ENCODE peak calls at places on chromosomes 16 and 17, in six cellular contexts. One of them, this sample, is unnamed.

GRCh38 chr17:46868689-46869187 is 17.4 kb downstream of the WNT9B start:
- DNase-seq in PC-9: no peak
- DNase-seq in GM23248: peak
- DNase-seq in A549: peak
- DNase-seq in AG04450: no peak
- DNase-seq in right cardiac atrium: no peak
- DNase-seq in this sample: no peak

GRCh38 chr16:72783716-72784320 is 264.1 kb downstream of the ZFHX3 start:
- DNase-seq in PC-9: no peak
- DNase-seq in GM23248: peak
- DNase-seq in A549: peak
- DNase-seq in AG04450: no peak
- DNase-seq in right cardiac atrium: no peak
- DNase-seq in this sample: no peak

GRCh38 chr17:10050597-10051101 is 145.6 kb upstream of the RCVRN start:
- DNase-seq in PC-9: no peak
- DNase-seq in GM23248: peak
- DNase-seq in A549: no peak
- DNase-seq in AG04450: peak
- DNase-seq in right cardiac atrium: no peak
- DNase-seq in this sample: no peak

GRCh38 chr17:16814439-16814838 is 124.4 kb downstream of the CCDC144A start:
- DNase-seq in PC-9: no peak
- DNase-seq in GM23248: no peak
- DNase-seq in A549: no peak
- DNase-seq in AG04450: no peak
- DNase-seq in right cardiac atrium: no peak
- DNase-seq in this sample: no peak

GRCh38 chr17:31564883-31565297 is 173.4 kb downstream of the RAB11FIP4 start:
- DNase-seq in PC-9: peak
- DNase-seq in GM23248: peak
- DNase-seq in A549: no peak
- DNase-seq in AG04450: no peak
- DNase-seq in right cardiac atrium: no peak
- DNase-seq in this sample: no peak

GRCh38 chr17:8873801-8874715 is 6.6 kb upstream of the PIK3R6 start:
- DNase-seq in PC-9: no peak
- DNase-seq in GM23248: no peak
- DNase-seq in A549: no peak
- DNase-seq in AG04450: no peak
- DNase-seq in right cardiac atrium: no peak
- DNase-seq in this sample: no peak

GRCh38 chr16:4624827-4625616 is 396 bp downstream of the MGRN1 start:
- DNase-seq in PC-9: peak
- DNase-seq in GM23248: peak
- DNase-seq in A549: no peak
- DNase-seq in AG04450: peak
- DNase-seq in right cardiac atrium: peak
- DNase-seq in this sample: no peak

GRCh38 chr17:66777689-66778225 is 57.2 kb upstream of the CACNG5 start:
- DNase-seq in PC-9: no peak
- DNase-seq in GM23248: peak
- DNase-seq in A549: no peak
- DNase-seq in AG04450: no peak
- DNase-seq in right cardiac atrium: no peak
- DNase-seq in this sample: no peak

GRCh38 chr16:51132484-51132883 is 18.6 kb downstream of the SALL1 start:
- DNase-seq in PC-9: no peak
- DNase-seq in GM23248: no peak
- DNase-seq in A549: no peak
- DNase-seq in AG04450: no peak
- DNase-seq in right cardiac atrium: no peak
- DNase-seq in this sample: no peak

GRCh38 chr17:50944054-50944901 is 78.1 kb upstream of the TOB1 start:
- DNase-seq in PC-9: peak
- DNase-seq in GM23248: peak
- DNase-seq in A549: peak
- DNase-seq in AG04450: no peak
- DNase-seq in right cardiac atrium: peak
- DNase-seq in this sample: no peak

GRCh38 chr17:50355336-50355700 is 9.4 kb downstream of the XYLT2 start:
- DNase-seq in PC-9: no peak
- DNase-seq in GM23248: no peak
- DNase-seq in A549: no peak
- DNase-seq in AG04450: no peak
- DNase-seq in right cardiac atrium: no peak
- DNase-seq in this sample: no peak

GRCh38 chr16:31354394-31355291 is at the start of gene ITGAX:
- DNase-seq in PC-9: peak
- DNase-seq in GM23248: peak
- DNase-seq in A549: peak
- DNase-seq in AG04450: no peak
- DNase-seq in right cardiac atrium: peak
- DNase-seq in this sample: peak

GRCh38 chr17:50372708-50373556 is at the start of the genes EME1 and MRPL27:
- DNase-seq in PC-9: peak
- DNase-seq in GM23248: peak
- DNase-seq in A549: peak
- DNase-seq in AG04450: peak
- DNase-seq in right cardiac atrium: peak
- DNase-seq in this sample: peak

GRCh38 chr17:48647964-48648245 is 21.7 kb upstream of the HOXB9 start:
- DNase-seq in PC-9: no peak
- DNase-seq in GM23248: no peak
- DNase-seq in A549: no peak
- DNase-seq in AG04450: no peak
- DNase-seq in right cardiac atrium: no peak
- DNase-seq in this sample: no peak

GRCh38 chr16:73046484-73047214 is 1.3 kb downstream of the ZFHX3 start:
- DNase-seq in PC-9: no peak
- DNase-seq in GM23248: no peak
- DNase-seq in A549: no peak
- DNase-seq in AG04450: no peak
- DNase-seq in right cardiac atrium: no peak
- DNase-seq in this sample: no peak

GRCh38 chr17:2786176-2786881 is 9.9 kb upstream of the RAP1GAP2 start:
- DNase-seq in PC-9: peak
- DNase-seq in GM23248: peak
- DNase-seq in A549: peak
- DNase-seq in AG04450: peak
- DNase-seq in right cardiac atrium: peak
- DNase-seq in this sample: peak

GRCh38 chr16:87607223-87607622 is 4.9 kb downstream of the JPH3 start:
- DNase-seq in PC-9: no peak
- DNase-seq in GM23248: no peak
- DNase-seq in A549: no peak
- DNase-seq in AG04450: no peak
- DNase-seq in right cardiac atrium: no peak
- DNase-seq in this sample: no peak

GRCh38 chr16:71526111-71526998 is at the start of gene CHST4:
- DNase-seq in PC-9: peak
- DNase-seq in GM23248: peak
- DNase-seq in A549: peak
- DNase-seq in AG04450: peak
- DNase-seq in right cardiac atrium: no peak
- DNase-seq in this sample: peak

GRCh38 chr16:56625943-56626654 is 518 bp downstream of the MT1E start:
- DNase-seq in PC-9: no peak
- DNase-seq in GM23248: peak
- DNase-seq in A549: no peak
- DNase-seq in AG04450: no peak
- DNase-seq in right cardiac atrium: peak
- DNase-seq in this sample: no peak

GRCh38 chr17:913207-913606 is 66.4 kb downstream of the NXN start:
- DNase-seq in PC-9: no peak
- DNase-seq in GM23248: peak
- DNase-seq in A549: no peak
- DNase-seq in AG04450: no peak
- DNase-seq in right cardiac atrium: no peak
- DNase-seq in this sample: no peak

GRCh38 chr16:81516478-81517149 is 72.0 kb downstream of the CMIP start:
- DNase-seq in PC-9: no peak
- DNase-seq in GM23248: no peak
- DNase-seq in A549: no peak
- DNase-seq in AG04450: no peak
- DNase-seq in right cardiac atrium: peak
- DNase-seq in this sample: no peak

GRCh38 chr16:48064971-48065370 is 90.8 kb downstream of the ABCC12 start:
- DNase-seq in PC-9: no peak
- DNase-seq in GM23248: peak
- DNase-seq in A549: no peak
- DNase-seq in AG04450: no peak
- DNase-seq in right cardiac atrium: no peak
- DNase-seq in this sample: no peak

GRCh38 chr17:8821446-8822105 is 22.4 kb upstream of the MFSD6L start:
- DNase-seq in PC-9: no peak
- DNase-seq in GM23248: no peak
- DNase-seq in A549: no peak
- DNase-seq in AG04450: no peak
- DNase-seq in right cardiac atrium: no peak
- DNase-seq in this sample: no peak

GRCh38 chr16:19119564-19119963 is 5.8 kb downstream of the ITPRIPL2 start:
- DNase-seq in PC-9: peak
- DNase-seq in GM23248: peak
- DNase-seq in A549: no peak
- DNase-seq in AG04450: peak
- DNase-seq in right cardiac atrium: no peak
- DNase-seq in this sample: no peak

GRCh38 chr17:20092292-20092867 is 83.2 kb downstream of the SPECC1 start:
- DNase-seq in PC-9: no peak
- DNase-seq in GM23248: no peak
- DNase-seq in A549: no peak
- DNase-seq in AG04450: no peak
- DNase-seq in right cardiac atrium: no peak
- DNase-seq in this sample: no peak
- H3K27ac ChIP-seq in PC-9: no peak
- H3K27ac ChIP-seq in GM23248: no peak
- H3K27ac ChIP-seq in A549: peak
- H3K27ac ChIP-seq in AG04450: no peak
- H3K27ac ChIP-seq in right cardiac atrium: peak
- H3K27ac ChIP-seq in this sample: no peak

DNA sequence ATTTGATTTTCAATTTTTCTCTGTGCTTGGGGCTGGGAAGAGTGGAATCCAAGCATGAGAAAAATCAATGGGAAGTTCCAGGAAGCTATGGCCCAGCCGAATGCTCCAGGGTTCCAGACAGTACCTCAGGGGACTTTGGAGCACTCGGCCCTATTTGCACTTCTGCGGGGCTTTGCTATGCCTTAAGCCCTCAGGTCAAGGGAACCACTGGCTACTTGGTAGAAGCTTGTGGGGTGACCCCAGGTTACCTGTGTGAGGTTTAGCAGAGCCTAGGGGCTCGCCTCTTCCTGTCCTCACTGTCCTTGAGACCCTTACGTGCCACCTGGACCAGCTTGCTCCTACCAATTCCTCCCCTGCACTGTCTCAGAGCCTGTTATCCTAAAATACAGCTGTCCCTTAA is 121.3 kb downstream of the MGAT5B start:
- DNase-seq in PC-9: no peak
- DNase-seq in GM23248: no peak
- DNase-seq in A549: no peak
- DNase-seq in AG04450: no peak
- DNase-seq in right cardiac atrium: no peak
- DNase-seq in this sample: no peak
- H3K27ac ChIP-seq in PC-9: no peak
- H3K27ac ChIP-seq in GM23248: no peak
- H3K27ac ChIP-seq in A549: peak
- H3K27ac ChIP-seq in AG04450: no peak
- H3K27ac ChIP-seq in right cardiac atrium: no peak
- H3K27ac ChIP-seq in this sample: no peak

GRCh38 chr17:72462814-72463213 is 342.0 kb downstream of the SOX9 start:
- DNase-seq in PC-9: peak
- DNase-seq in GM23248: no peak
- DNase-seq in A549: peak
- DNase-seq in AG04450: no peak
- DNase-seq in right cardiac atrium: no peak
- DNase-seq in this sample: peak

GRCh38 chr17:72460711-72461110 is 339.9 kb downstream of the SOX9 start:
- DNase-seq in PC-9: no peak
- DNase-seq in GM23248: no peak
- DNase-seq in A549: peak
- DNase-seq in AG04450: no peak
- DNase-seq in right cardiac atrium: no peak
- DNase-seq in this sample: no peak

GRCh38 chr17:72461757-72462156 is 340.9 kb downstream of the SOX9 start:
- DNase-seq in PC-9: no peak
- DNase-seq in GM23248: no peak
- DNase-seq in A549: peak
- DNase-seq in AG04450: no peak
- DNase-seq in right cardiac atrium: no peak
- DNase-seq in this sample: no peak

GRCh38 chr17:72463287-72464102 is 342.7 kb downstream of the SOX9 start:
- DNase-seq in PC-9: no peak
- DNase-seq in GM23248: no peak
- DNase-seq in A549: no peak
- DNase-seq in AG04450: no peak
- DNase-seq in right cardiac atrium: no peak
- DNase-seq in this sample: no peak

DNA sequence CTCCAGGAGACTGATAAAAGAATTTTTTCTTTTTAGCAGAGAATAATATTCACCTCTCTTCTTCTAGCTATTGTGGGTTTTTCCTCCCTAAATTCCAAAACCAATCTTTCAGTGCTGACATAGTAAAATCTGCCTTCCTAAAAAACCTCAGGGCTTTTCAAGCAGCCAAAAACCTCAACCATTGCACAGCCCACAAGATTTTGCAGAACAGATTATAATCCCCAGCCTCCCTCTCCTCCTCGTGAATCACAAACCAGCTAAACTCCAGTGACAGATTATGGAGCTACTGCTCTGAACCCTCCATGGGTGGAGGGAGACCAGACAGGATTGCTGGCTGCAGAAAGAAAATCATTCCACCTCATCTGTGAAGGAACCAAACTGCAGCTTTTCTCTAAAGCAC is 341.6 kb downstream of the SOX9 start:
- DNase-seq in PC-9: no peak
- DNase-seq in GM23248: peak
- DNase-seq in A549: no peak
- DNase-seq in AG04450: no peak
- DNase-seq in right cardiac atrium: no peak
- DNase-seq in this sample: no peak
- H3K27ac ChIP-seq in PC-9: peak
- H3K27ac ChIP-seq in GM23248: no peak
- H3K27ac ChIP-seq in A549: peak
- H3K27ac ChIP-seq in AG04450: no peak
- H3K27ac ChIP-seq in right cardiac atrium: no peak
- H3K27ac ChIP-seq in this sample: peak

DNA sequence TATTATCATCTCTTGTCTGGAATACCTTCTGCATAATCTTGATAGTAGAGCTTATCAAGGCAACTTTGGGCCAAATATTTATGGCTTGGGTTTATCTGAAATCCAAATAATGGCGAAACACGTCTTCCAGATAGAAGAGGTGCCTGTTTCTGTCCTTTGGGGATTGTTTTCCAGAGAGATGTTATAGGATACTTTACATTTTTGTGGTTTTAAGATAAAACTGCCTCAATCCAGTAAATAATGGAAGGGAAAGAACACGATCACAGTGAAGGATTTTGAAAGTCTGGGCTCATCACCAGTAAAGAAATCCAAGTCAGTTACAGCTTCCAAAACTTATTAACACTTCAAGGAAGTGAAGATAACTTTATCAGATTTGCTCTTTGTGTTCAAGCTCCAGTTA is 30.0 kb downstream of the DNAH2 start:
- DNase-seq in PC-9: no peak
- DNase-seq in GM23248: peak
- DNase-seq in A549: no peak
- DNase-seq in AG04450: peak
- DNase-seq in right cardiac atrium: no peak
- DNase-seq in this sample: no peak
- H3K27ac ChIP-seq in PC-9: peak
- H3K27ac ChIP-seq in GM23248: peak
- H3K27ac ChIP-seq in A549: no peak
- H3K27ac ChIP-seq in AG04450: peak
- H3K27ac ChIP-seq in right cardiac atrium: no peak
- H3K27ac ChIP-seq in this sample: no peak